ENCODE peak calls at places on chromosomes 5 and 9, in ten cellular contexts. O is cardiac muscle cell, S is esophagus squamous epithelium, V is AG09309, J is lower leg skin, T is lower lobe of right lung, F is lung, Y is Panc1, P is thoracic aorta, K is fibroblast of pulmonary artery. E is an unnamed sample.

GRCh38 chr5:72377920-72378635 is 57.9 kb downstream of the PTCD2 start:
- DNase-seq in Y (no peak), S (no peak), T (no peak), J (no peak), P (no peak), F (no peak), K (peak), O (peak), V (no peak), E (peak)

GRCh38 chr9:133842721-133843227 is 104.6 kb upstream of the SARDH start:
- DNase-seq in T (no peak), K (no peak), F (no peak), S (no peak), J (no peak), V (no peak), Y (no peak), P (no peak), O (no peak), E (no peak)

GRCh38 chr9:38017149-38017884 is 51.7 kb downstream of the SHB start:
- DNase-seq in J (no peak), P (no peak), S (no peak), K (peak), V (no peak), T (peak), O (peak), F (peak), Y (no peak), E (peak)

GRCh38 chr5:8773091-8773615 is 772.7 kb downstream of the SEMA5A start:
- DNase-seq in P (no peak), K (no peak), T (no peak), J (no peak), S (no peak), F (no peak), Y (no peak), O (peak), V (no peak), E (no peak)

GRCh38 chr5:71483355-71483754 is 27.9 kb downstream of the BDP1 start:
- DNase-seq in Y (peak), J (no peak), T (no peak), K (peak), S (no peak), V (peak), O (peak), P (no peak), F (no peak), E (peak)

GRCh38 chr9:89547000-89547399 is 49.1 kb upstream of the SEMA4D start:
- DNase-seq in F (no peak), T (no peak), K (no peak), S (no peak), V (no peak), O (no peak), Y (no peak), P (no peak), J (no peak), E (no peak)

GRCh38 chr5:431001-431710 is 11.8 kb upstream of the EXOC3 start:
- DNase-seq in Y (no peak), T (no peak), K (peak), J (peak), F (no peak), S (no peak), O (peak), P (no peak), V (no peak), E (no peak)

GRCh38 chr5:97046270-97046982 is 96.0 kb downstream of the LIX1 start:
- DNase-seq in V (peak), K (peak), S (no peak), Y (no peak), J (no peak), F (no peak), P (no peak), T (no peak), O (peak), E (no peak)

GRCh38 chr9:96022445-96023031 is 147.0 kb downstream of the ERCC6L2 start:
- DNase-seq in S (no peak), F (peak), K (no peak), O (no peak), T (peak), Y (no peak), P (no peak), V (no peak), J (no peak), E (no peak)

GRCh38 chr5:72788851-72789505 is 27.5 kb upstream of the TNPO1 start:
- DNase-seq in K (peak), Y (no peak), P (no peak), V (peak), F (no peak), S (no peak), T (no peak), O (no peak), J (no peak), E (no peak)

GRCh38 chr5:148873690-148874485 is 47.5 kb downstream of the ADRB2 start:
- DNase-seq in F (no peak), K (no peak), V (no peak), P (no peak), S (no peak), O (no peak), T (no peak), J (no peak), Y (no peak), E (no peak)

GRCh38 chr5:81207009-81207408 is 26.1 kb upstream of the CKMT2 start:
- DNase-seq in Y (no peak), P (no peak), S (no peak), V (no peak), K (peak), J (no peak), O (peak), F (no peak), T (no peak), E (no peak)
- TF ChIP-seq CTCF in Y (peak), P (no peak), S (no peak), V (peak), K (peak), J (no peak), O (peak), F (no peak), T (no peak), E (peak)

GRCh38 chr9:93270976-93271375 is 87.0 kb downstream of the WNK2 start:
- DNase-seq in T (no peak), K (no peak), S (no peak), V (no peak), J (no peak), Y (no peak), O (no peak), P (no peak), F (no peak), E (no peak)

GRCh38 chr9:93280661-93281259 is 96.8 kb downstream of the WNK2 start:
- DNase-seq in F (no peak), J (no peak), S (no peak), V (no peak), O (no peak), Y (no peak), T (no peak), P (no peak), K (no peak), E (no peak)

GRCh38 chr9:93278164-93278563 is 94.2 kb downstream of the WNK2 start:
- DNase-seq in V (no peak), S (no peak), Y (no peak), F (no peak), T (no peak), P (no peak), K (no peak), J (no peak), O (peak), E (no peak)

DNA sequence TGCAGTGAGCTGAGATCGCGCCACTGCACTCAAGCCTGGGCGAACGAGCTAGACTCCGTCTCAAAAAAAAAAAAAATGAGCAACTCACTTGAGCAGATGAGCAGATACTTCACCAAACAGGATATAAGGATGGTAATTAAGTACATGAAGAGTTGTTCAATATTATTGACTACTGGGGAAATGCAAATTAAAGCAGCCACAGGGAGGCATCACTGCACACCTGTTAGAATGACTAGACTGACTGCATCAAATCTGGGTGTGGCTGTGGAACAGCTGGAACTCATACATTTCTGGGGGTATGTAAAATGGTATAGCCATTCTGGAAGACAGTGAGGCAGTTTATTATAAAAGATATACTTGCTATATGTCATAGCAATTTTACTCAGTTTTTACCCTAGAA is 93.0 kb downstream of the WNK2 start:
- DNase-seq in P (no peak), Y (no peak), K (no peak), V (no peak), F (no peak), S (no peak), J (no peak), O (no peak), T (no peak), E (no peak)
- H3K4me3 ChIP-seq in P (no peak), Y (no peak), K (no peak), V (no peak), F (no peak), S (no peak), J (no peak), O (no peak), T (no peak), E (no peak)

GRCh38 chr5:147689436-147689835 is 93.1 kb downstream of the JAKMIP2 start:
- DNase-seq in F (no peak), V (no peak), Y (no peak), S (no peak), J (no peak), P (no peak), K (no peak), O (no peak), T (no peak), E (no peak)

GRCh38 chr5:147688965-147689364 is 93.6 kb downstream of the JAKMIP2 start:
- DNase-seq in O (peak), S (no peak), J (no peak), F (peak), P (peak), K (peak), T (no peak), Y (no peak), V (no peak), E (no peak)

GRCh38 chr5:147691134-147691533 is 91.4 kb downstream of the JAKMIP2 start:
- DNase-seq in O (no peak), T (no peak), S (no peak), F (no peak), V (no peak), J (no peak), Y (no peak), K (no peak), P (no peak), E (no peak)

GRCh38 chr5:147693238-147693637 is 89.3 kb downstream of the JAKMIP2 start:
- DNase-seq in V (no peak), O (no peak), T (no peak), P (no peak), J (no peak), Y (no peak), K (no peak), F (no peak), S (no peak), E (no peak)

DNA sequence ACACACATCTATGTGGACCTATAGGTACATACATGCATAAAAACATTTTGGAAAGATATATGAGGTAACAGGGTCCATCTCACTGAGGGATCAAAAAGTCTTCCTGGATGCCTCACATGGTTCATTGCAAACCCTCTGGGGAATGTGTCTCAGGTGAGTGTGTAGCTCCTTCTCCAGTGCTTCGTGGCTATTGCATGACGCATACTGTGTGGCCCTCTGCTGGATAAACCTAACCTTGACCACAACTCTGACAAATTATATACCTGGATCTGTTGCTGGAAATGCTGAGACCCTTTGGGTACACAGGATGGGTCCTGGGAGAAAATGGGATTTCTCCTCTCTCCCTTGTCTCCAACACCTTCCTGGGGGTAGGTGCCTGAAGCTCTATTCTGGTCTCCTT is 91.9 kb downstream of the JAKMIP2 start:
- DNase-seq in P (no peak), T (no peak), V (no peak), O (no peak), K (no peak), F (no peak), S (no peak), Y (no peak), J (no peak), E (no peak)
- TF ChIP-seq CTCF in P (no peak), T (no peak), V (no peak), O (peak), K (no peak), F (no peak), S (no peak), Y (peak), J (no peak), E (peak)

GRCh38 chr9:112248722-112249121 is 73.6 kb upstream of the SUSD1 start:
- DNase-seq in P (no peak), S (no peak), O (peak), J (no peak), T (no peak), F (no peak), Y (no peak), V (no peak), K (peak), E (no peak)

GRCh38 chr9:112245126-112245525 is 70.0 kb upstream of the SUSD1 start:
- DNase-seq in K (no peak), Y (no peak), V (no peak), J (no peak), T (no peak), O (no peak), F (no peak), P (no peak), S (no peak), E (no peak)

GRCh38 chr9:112247090-112247489 is 72.0 kb upstream of the SUSD1 start:
- DNase-seq in J (no peak), O (no peak), V (no peak), Y (no peak), T (no peak), P (no peak), K (no peak), F (no peak), S (no peak), E (no peak)

GRCh38 chr9:112252194-112252593 is 77.1 kb upstream of the SUSD1 start:
- DNase-seq in P (no peak), O (no peak), J (no peak), F (no peak), V (no peak), K (no peak), Y (no peak), S (no peak), T (no peak), E (no peak)

GRCh38 chr9:112249277-112249676 is 74.2 kb upstream of the SUSD1 start:
- DNase-seq in Y (no peak), J (no peak), T (no peak), O (peak), S (no peak), F (no peak), P (no peak), V (no peak), K (peak), E (no peak)
- H3K4me3 ChIP-seq in Y (no peak), J (no peak), T (no peak), O (no peak), S (no peak), F (no peak), P (no peak), V (no peak), K (peak), E (no peak)

GRCh38 chr5:179495906-179496455 is 54.4 kb upstream of the RUFY1 start:
- DNase-seq in Y (no peak), P (no peak), S (no peak), K (no peak), F (no peak), J (no peak), O (no peak), V (no peak), T (no peak), E (no peak)
- TF ChIP-seq CTCF in Y (no peak), P (no peak), S (no peak), K (no peak), F (no peak), J (no peak), O (no peak), V (no peak), T (no peak), E (peak)

GRCh38 chr5:50749873-50750272 is 83.4 kb downstream of the PARP8 start:
- DNase-seq in K (no peak), P (no peak), T (no peak), Y (no peak), S (no peak), F (no peak), J (no peak), V (no peak), O (no peak), E (no peak)
- H3K4me3 ChIP-seq in K (no peak), P (no peak), T (no peak), Y (no peak), S (no peak), F (no peak), J (no peak), V (no peak), O (no peak), E (no peak)

DNA sequence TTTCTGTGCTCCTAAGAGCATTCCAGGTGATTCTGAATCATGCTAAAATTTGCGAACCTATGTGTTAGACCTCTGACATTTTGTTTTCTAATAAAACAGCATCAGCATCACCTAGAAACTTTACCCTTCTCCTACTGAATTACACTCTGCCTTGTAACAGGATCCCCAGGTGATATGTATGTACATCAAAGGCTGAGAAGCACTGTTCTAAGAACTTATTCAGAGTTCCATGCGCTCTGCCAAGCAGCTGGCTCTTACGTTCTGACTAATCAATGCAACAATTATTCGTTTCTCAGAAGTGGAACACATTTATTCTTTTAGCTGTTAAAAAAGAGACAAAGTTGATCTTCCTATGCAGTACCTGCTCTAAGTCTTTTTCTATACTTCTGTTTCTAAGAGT is 228.6 kb downstream of the SLF1 start:
- DNase-seq in S (no peak), Y (no peak), F (no peak), J (no peak), O (no peak), T (no peak), P (no peak), V (no peak), K (no peak), E (no peak)
- TF ChIP-seq CTCF in S (no peak), Y (no peak), F (no peak), J (no peak), O (no peak), T (no peak), P (no peak), V (no peak), K (no peak), E (no peak)